ENCODE peak calls at places on chromosomes 6 and 20, in eight cellular contexts. X is GM12891, H is body of pancreas, T is adrenal gland, M is NB4, Q is A549, P is heart left ventricle, R is transverse colon. I is an unnamed sample.

GRCh38 chr6:150987371-150987828 is 121.9 kb downstream of the MTHFD1L start:
- DNase-seq in X (no peak), H (no peak), T (no peak), M (no peak), Q (peak), P (no peak), R (no peak), I (no peak)

GRCh38 chr6:3159805-3160781 is 2.7 kb upstream of the TUBB2A start:
- DNase-seq in X (no peak), H (peak), T (peak), M (peak), Q (peak), P (no peak), R (peak), I (peak)

GRCh38 chr6:31900917-31901414 is 920 bp downstream of the ZBTB12 start:
- DNase-seq in X (no peak), H (peak), T (peak), M (peak), Q (no peak), P (no peak), R (peak), I (no peak)

GRCh38 chr6:105428342-105428957 is 25.6 kb upstream of the PREP start:
- DNase-seq in X (no peak), H (no peak), T (peak), M (no peak), Q (no peak), P (no peak), R (no peak), I (no peak)

GRCh38 chr20:54095824-54096223 is 25.4 kb upstream of the BCAS1 start:
- DNase-seq in X (no peak), H (no peak), T (no peak), M (no peak), Q (no peak), P (no peak), R (no peak), I (no peak)

GRCh38 chr6:158644227-158645063 is at the start of gene DYNLT1:
- DNase-seq in X (peak), H (peak), T (peak), M (peak), Q (peak), P (peak), R (peak), I (peak)

GRCh38 chr6:44470106-44470446 is 82.6 kb downstream of the CDC5L start:
- DNase-seq in X (no peak), H (peak), T (no peak), M (no peak), Q (no peak), P (no peak), R (no peak), I (no peak)

GRCh38 chr6:1576711-1577110 is 33.0 kb upstream of the FOXC1 start:
- DNase-seq in X (no peak), H (no peak), T (no peak), M (no peak), Q (no peak), P (no peak), R (no peak), I (no peak)

GRCh38 chr6:160973856-160974255 is 17.7 kb upstream of the MAP3K4 start:
- DNase-seq in X (no peak), H (no peak), T (no peak), M (no peak), Q (no peak), P (no peak), R (no peak), I (no peak)

GRCh38 chr6:161748535-161749386 is 474.9 kb upstream of the AGPAT4 start:
- DNase-seq in X (no peak), H (peak), T (peak), M (peak), Q (peak), P (peak), R (peak), I (peak)

GRCh38 chr6:31908791-31909190 is 6.9 kb upstream of the ZBTB12 start:
- DNase-seq in X (peak), H (no peak), T (no peak), M (no peak), Q (peak), P (no peak), R (no peak), I (no peak)

GRCh38 chr6:4774715-4775590 is 1.3 kb upstream of the CDYL start:
- DNase-seq in X (no peak), H (peak), T (no peak), M (peak), Q (no peak), P (peak), R (peak), I (peak)

GRCh38 chr6:2542858-2543218 is 207.9 kb downstream of the MYLK4 start:
- DNase-seq in X (no peak), H (no peak), T (peak), M (peak), Q (no peak), P (no peak), R (peak), I (peak)

GRCh38 chr20:25361287-25361683 is 29.4 kb downstream of the ABHD12 start:
- DNase-seq in X (no peak), H (no peak), T (no peak), M (no peak), Q (peak), P (no peak), R (no peak), I (no peak)

GRCh38 chr6:1871936-1872335 is 262.2 kb downstream of the FOXC1 start:
- DNase-seq in X (no peak), H (no peak), T (no peak), M (no peak), Q (no peak), P (peak), R (no peak), I (no peak)

GRCh38 chr20:20366896-20367680 is 816 bp upstream of the INSM1 start:
- DNase-seq in X (no peak), H (no peak), T (no peak), M (no peak), Q (peak), P (no peak), R (no peak), I (no peak)

GRCh38 chr6:73774311-73774766 is 78.3 kb downstream of the CD109 start:
- DNase-seq in X (no peak), H (no peak), T (peak), M (peak), Q (peak), P (peak), R (peak), I (no peak)

GRCh38 chr20:38987777-38988176 is 25.6 kb downstream of the DHX35 start:
- DNase-seq in X (peak), H (no peak), T (no peak), M (no peak), Q (no peak), P (no peak), R (no peak), I (no peak)

GRCh38 chr6:37021356-37022129 is 16.1 kb downstream of the FGD2 start:
- DNase-seq in X (no peak), H (no peak), T (peak), M (peak), Q (peak), P (no peak), R (peak), I (peak)

GRCh38 chr6:166520905-166521834 is 65.3 kb downstream of the RAMACL start:
- DNase-seq in X (no peak), H (no peak), T (no peak), M (peak), Q (no peak), P (no peak), R (no peak), I (no peak)

GRCh38 chr20:44187054-44187762 is at the start of gene JPH2:
- DNase-seq in X (no peak), H (peak), T (peak), M (no peak), Q (peak), P (peak), R (peak), I (no peak)

GRCh38 chr6:144415835-144416237 is 130.7 kb downstream of the UTRN start:
- DNase-seq in X (no peak), H (no peak), T (no peak), M (no peak), Q (peak), P (no peak), R (no peak), I (no peak)

GRCh38 chr6:70398783-70399730 is 14.3 kb upstream of the FAM135A start:
- DNase-seq in X (no peak), H (peak), T (no peak), M (no peak), Q (peak), P (no peak), R (peak), I (peak)
- TF ChIP-seq POLR2A in X (no peak), H (peak), T (no peak), M (no peak), Q (no peak), P (no peak), R (peak), I (no peak)

GRCh38 chr6:169859978-169860703 is 108.7 kb downstream of the ERMARD start:
- DNase-seq in X (no peak), H (no peak), T (no peak), M (no peak), Q (no peak), P (no peak), R (no peak), I (no peak)
- TF ChIP-seq POLR2A in X (no peak), H (no peak), T (no peak), M (no peak), Q (no peak), P (no peak), R (no peak), I (no peak)

GRCh38 chr6:95292011-95292410 is 285.3 kb upstream of the MANEA start:
- DNase-seq in X (no peak), H (no peak), T (no peak), M (no peak), Q (no peak), P (no peak), R (no peak), I (no peak)
- TF ChIP-seq POLR2A in X (no peak), H (no peak), T (no peak), M (no peak), Q (no peak), P (no peak), R (no peak), I (no peak)

DNA sequence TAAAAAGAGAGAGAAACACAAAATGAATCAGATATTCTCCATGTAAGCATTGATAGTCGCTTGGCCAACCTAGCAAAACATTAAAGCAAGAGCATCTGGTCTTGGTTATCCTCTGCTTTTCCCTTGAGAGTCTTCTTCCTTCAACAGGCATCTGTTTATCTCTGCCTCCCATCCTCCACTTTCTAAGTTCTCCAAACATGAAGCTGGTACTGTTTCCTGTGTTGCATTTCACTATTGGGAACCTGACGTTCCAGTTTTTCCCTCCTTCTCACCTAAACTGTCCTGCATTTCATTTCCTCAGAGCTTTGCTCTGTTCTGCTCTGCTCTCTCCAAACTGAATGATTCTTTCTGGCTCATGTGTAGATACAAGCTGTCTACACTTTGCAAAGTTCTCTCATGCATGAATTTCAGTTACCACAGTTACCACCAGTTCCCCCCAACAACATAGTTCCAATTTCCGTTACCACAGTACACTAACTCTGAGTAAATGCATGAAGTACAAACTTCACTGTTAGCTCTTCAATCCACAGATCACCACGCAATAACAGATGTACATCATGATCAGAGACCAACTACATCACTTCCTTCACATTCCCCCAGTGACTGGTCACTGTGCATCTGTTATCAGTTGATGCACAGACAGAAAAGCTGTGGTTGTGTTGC is 86.7 kb upstream of the F13A1 start:
- DNase-seq in X (peak), H (no peak), T (no peak), M (peak), Q (no peak), P (no peak), R (no peak), I (no peak)
- TF ChIP-seq POLR2A in X (peak), H (no peak), T (no peak), M (no peak), Q (no peak), P (no peak), R (no peak), I (no peak)

GRCh38 chr6:148509789-148510581 is 167.3 kb downstream of the SASH1 start:
- DNase-seq in X (no peak), H (peak), T (peak), M (peak), Q (peak), P (peak), R (peak), I (peak)
- TF ChIP-seq POLR2A in X (no peak), H (no peak), T (no peak), M (no peak), Q (no peak), P (peak), R (peak), I (no peak)